ENCODE peak calls at places on chromosomes 11 and 22, in eight cellular contexts. E, R, O, K, Z, D, F and B are unnamed samples.

GRCh38 chr11:11981840-11982239 is 26.6 kb downstream of the DKK3 start:
- DNase-seq in D (no peak), F (no peak), K (no peak), R (no peak), E (no peak), Z (no peak), O (no peak), B (no peak)

GRCh38 chr22:26529345-26529744 is 17.1 kb upstream of the TFIP11 start:
- DNase-seq in F (no peak), E (no peak), K (no peak), O (no peak), Z (no peak), D (no peak), R (no peak), B (no peak)

GRCh38 chr11:128520886-128521696 is 66.3 kb downstream of the ETS1 start:
- DNase-seq in Z (no peak), F (no peak), R (no peak), D (no peak), E (no peak), O (no peak), K (no peak), B (no peak)

GRCh38 chr22:50207383-50208031 is 6.7 kb downstream of the SELENOO start:
- DNase-seq in Z (no peak), D (no peak), O (no peak), R (no peak), E (no peak), F (no peak), K (no peak), B (no peak)

GRCh38 chr11:77411238-77411637 is 62.7 kb downstream of the PAK1 start:
- DNase-seq in D (no peak), Z (no peak), F (no peak), O (no peak), E (peak; percentile 5), R (peak; percentile 43), K (no peak), B (peak; percentile 57)

GRCh38 chr11:73265278-73265810 is 6.8 kb upstream of the P2RY6 start:
- DNase-seq in D (no peak), E (no peak), F (no peak), K (no peak), R (no peak), Z (no peak), O (no peak), B (no peak)

GRCh38 chr22:42330953-42331525 is 60.6 kb upstream of the TCF20 start:
- DNase-seq in F (no peak), K (peak; percentile 86), E (no peak), D (no peak), O (no peak), Z (no peak), R (no peak), B (no peak)

GRCh38 chr11:76282786-76283185 is 76.5 kb upstream of the WNT11 start:
- DNase-seq in F (no peak), O (no peak), Z (no peak), K (no peak), D (no peak), E (no peak), R (no peak), B (no peak)

GRCh38 chr11:86681039-86681745 is 8.8 kb upstream of the ME3 start:
- DNase-seq in K (no peak), Z (no peak), E (no peak), O (no peak), R (no peak), F (no peak), D (no peak), B (no peak)

GRCh38 chr11:31656051-31656450 is 146.5 kb downstream of the ELP4 start:
- DNase-seq in E (no peak), Z (no peak), R (no peak), D (no peak), O (peak; percentile 18), K (no peak), F (no peak), B (no peak)

GRCh38 chr11:23391031-23391430 is 530.8 kb upstream of the CCDC179 start:
- DNase-seq in R (no peak), O (no peak), F (no peak), K (no peak), E (no peak), D (no peak), Z (no peak), B (no peak)

GRCh38 chr11:1267441-1268100 is 41.9 kb downstream of the TOLLIP start:
- DNase-seq in E (no peak), K (no peak), R (no peak), F (no peak), O (no peak), D (no peak), Z (no peak), B (no peak)

GRCh38 chr11:69055598-69056516 is 7.1 kb downstream of the TPCN2 start:
- DNase-seq in E (no peak), K (no peak), Z (no peak), D (no peak), O (no peak), R (no peak), F (no peak), B (no peak)

GRCh38 chr11:104159356-104159755 is 4.6 kb downstream of the PDGFD start:
- DNase-seq in R (no peak), E (no peak), O (no peak), K (no peak), D (no peak), Z (no peak), F (no peak), B (no peak)

GRCh38 chr11:23263466-23263865 is 403.2 kb upstream of the CCDC179 start:
- DNase-seq in K (peak; percentile 83), F (no peak), Z (no peak), R (no peak), E (no peak), O (no peak), D (no peak), B (no peak)

GRCh38 chr11:113494021-113494420 is 18.8 kb upstream of the DRD2 start:
- DNase-seq in D (no peak), O (no peak), R (no peak), Z (no peak), E (no peak), K (no peak), F (no peak), B (no peak)

GRCh38 chr11:130827697-130828377 is 88.4 kb downstream of the SNX19 start:
- DNase-seq in F (peak; percentile 4), R (no peak), K (no peak), O (peak; percentile 80), Z (no peak), E (peak; percentile 1), D (no peak), B (peak; percentile 66)

GRCh38 chr11:46039990-46040389 is 81.3 kb downstream of the PHF21A start:
- DNase-seq in Z (no peak), R (no peak), E (no peak), O (no peak), F (no peak), D (no peak), K (no peak), B (no peak)

GRCh38 chr11:49302360-49302759 is 94.0 kb upstream of the FOLH1 start:
- DNase-seq in O (no peak), K (no peak), D (no peak), R (no peak), F (no peak), Z (no peak), E (no peak), B (no peak)